ENCODE peak calls at places on chromosome 5, in eight cellular contexts. I is progenitor cell of endocrine pancreas, Y is ureter, V is AG20443, N is left ventricle myocardium inferior, X is T follicular helper cell, U is iPS-NIHi11, G is right atrium auricular region. M is an unnamed sample.

GRCh38 chr5:66472010-66472409 is 124.2 kb upstream of the MAST4 start:
- DNase-seq in I (no peak), Y (no peak), V (no peak), N (no peak), X (no peak), U (no peak), G (no peak), M (no peak)

GRCh38 chr5:172479034-172479783 is 24.9 kb upstream of the SH3PXD2B start:
- DNase-seq in I (peak), Y (peak), V (peak), N (peak), X (peak), U (peak), G (peak), M (peak)

GRCh38 chr5:27472000-27472763 is 433.8 kb upstream of the CDH9 start:
- DNase-seq in I (peak), Y (no peak), V (peak), N (no peak), X (no peak), U (peak), G (no peak), M (no peak)

GRCh38 chr5:9545959-9546851 is at the start of gene SEMA5A:
- DNase-seq in I (peak), Y (peak), V (peak), N (peak), X (no peak), U (peak), G (no peak), M (peak)

GRCh38 chr5:111432828-111433536 is 79.4 kb downstream of the STARD4 start:
- DNase-seq in I (no peak), Y (no peak), V (no peak), N (no peak), X (no peak), U (no peak), G (no peak), M (no peak)

GRCh38 chr5:10192309-10192708 is 57.4 kb downstream of the ATPSCKMT start:
- DNase-seq in I (no peak), Y (no peak), V (peak), N (no peak), X (no peak), U (no peak), G (no peak), M (no peak)

GRCh38 chr5:150009671-150010387 is 9.3 kb downstream of the HMGXB3 start:
- DNase-seq in I (no peak), Y (no peak), V (no peak), N (no peak), X (no peak), U (no peak), G (no peak), M (no peak)

GRCh38 chr5:178241688-178242231 is 9.2 kb upstream of the PHYKPL start:
- DNase-seq in I (no peak), Y (no peak), V (no peak), N (no peak), X (no peak), U (no peak), G (no peak), M (no peak)

GRCh38 chr5:90598300-90598699 is 39.7 kb downstream of the ADGRV1 start:
- DNase-seq in I (no peak), Y (no peak), V (no peak), N (no peak), X (no peak), U (no peak), G (no peak), M (no peak)

GRCh38 chr5:96339862-96340261 is 93.2 kb downstream of the PCSK1 start:
- DNase-seq in I (no peak), Y (no peak), V (no peak), N (no peak), X (no peak), U (no peak), G (no peak), M (no peak)

GRCh38 chr5:43664641-43665040 is 61.7 kb downstream of the NNT start:
- DNase-seq in I (no peak), Y (no peak), V (no peak), N (no peak), X (no peak), U (no peak), G (no peak), M (no peak)

GRCh38 chr5:76942581-76942980 is 10.3 kb upstream of the CRHBP start:
- DNase-seq in I (no peak), Y (no peak), V (no peak), N (no peak), X (no peak), U (no peak), G (no peak), M (no peak)

GRCh38 chr5:34053133-34053532 is 10.1 kb upstream of the C1QTNF3 start:
- DNase-seq in I (no peak), Y (no peak), V (peak), N (no peak), X (no peak), U (no peak), G (no peak), M (no peak)

GRCh38 chr5:53114988-53115387 is 5.4 kb upstream of the MOCS2 start:
- DNase-seq in I (no peak), Y (no peak), V (no peak), N (no peak), X (no peak), U (no peak), G (no peak), M (no peak)

GRCh38 chr5:139667730-139668063 is 19.5 kb downstream of the CXXC5 start:
- DNase-seq in I (no peak), Y (no peak), V (peak), N (no peak), X (no peak), U (no peak), G (no peak), M (no peak)

GRCh38 chr5:149857499-149857898 is 87.1 kb downstream of the PDE6A start:
- DNase-seq in I (no peak), Y (peak), V (no peak), N (peak), X (no peak), U (no peak), G (peak), M (no peak)

GRCh38 chr5:108386345-108387061 is 4.6 kb upstream of the FBXL17 start:
- DNase-seq in I (no peak), Y (no peak), V (peak), N (no peak), X (no peak), U (no peak), G (no peak), M (no peak)

GRCh38 chr5:131008329-131008728 is 156.7 kb downstream of the HINT1 start:
- DNase-seq in I (no peak), Y (no peak), V (no peak), N (no peak), X (no peak), U (no peak), G (no peak), M (no peak)

GRCh38 chr5:97181856-97182545 is 1.0 kb downstream of the RIOK2 start:
- DNase-seq in I (no peak), Y (no peak), V (no peak), N (no peak), X (no peak), U (no peak), G (no peak), M (no peak)

GRCh38 chr5:90437663-90438062 is 28.1 kb upstream of the CETN3 start:
- DNase-seq in I (no peak), Y (no peak), V (no peak), N (no peak), X (no peak), U (no peak), G (no peak), M (no peak)

GRCh38 chr5:131186561-131187256 is 16.0 kb downstream of the LYRM7 start:
- DNase-seq in I (no peak), Y (no peak), V (no peak), N (no peak), X (no peak), U (no peak), G (no peak), M (no peak)

GRCh38 chr5:83322273-83322924 is 149.1 kb upstream of the VCAN start:
- DNase-seq in I (no peak), Y (no peak), V (no peak), N (no peak), X (no peak), U (no peak), G (no peak), M (no peak)

GRCh38 chr5:34597034-34597433 is 59.1 kb upstream of the RAI14 start:
- DNase-seq in I (no peak), Y (no peak), V (no peak), N (no peak), X (no peak), U (no peak), G (no peak), M (no peak)

GRCh38 chr5:128920345-128921215 is 44.7 kb upstream of the SLC27A6 start:
- DNase-seq in I (no peak), Y (no peak), V (no peak), N (no peak), X (no peak), U (no peak), G (no peak), M (no peak)

GRCh38 chr5:128472919-128473318 is 65.1 kb downstream of the FBN2 start:
- DNase-seq in I (no peak), Y (no peak), V (no peak), N (no peak), X (no peak), U (no peak), G (no peak), M (no peak)

GRCh38 chr5:74953961-74954720 is 88.0 kb upstream of the FAM169A start:
- DNase-seq in I (no peak), Y (no peak), V (peak), N (no peak), X (no peak), U (no peak), G (no peak), M (no peak)

GRCh38 chr5:72107874-72108199 is 562 bp downstream of the MAP1B start:
- DNase-seq in I (no peak), Y (no peak), V (peak), N (no peak), X (no peak), U (peak), G (no peak), M (no peak)

GRCh38 chr5:95191330-95191729 is 93.6 kb downstream of the MCTP1 start:
- DNase-seq in I (no peak), Y (no peak), V (no peak), N (no peak), X (no peak), U (no peak), G (no peak), M (no peak)

GRCh38 chr5:38462972-38463633 is 93.3 kb downstream of the LIFR start:
- DNase-seq in I (no peak), Y (no peak), V (no peak), N (no peak), X (no peak), U (no peak), G (no peak), M (no peak)

GRCh38 chr5:130514984-130515690 is 610.9 kb downstream of the CHSY3 start:
- DNase-seq in I (no peak), Y (no peak), V (no peak), N (no peak), X (no peak), U (no peak), G (no peak), M (no peak)

GRCh38 chr5:120464627-120465280 is 654 bp downstream of the PRR16 start:
- DNase-seq in I (no peak), Y (peak), V (peak), N (peak), X (no peak), U (peak), G (peak), M (no peak)

GRCh38 chr5:124908603-124909451 is 162.4 kb upstream of the ZNF608 start:
- DNase-seq in I (no peak), Y (no peak), V (no peak), N (no peak), X (no peak), U (no peak), G (no peak), M (no peak)

GRCh38 chr5:149585910-149586309 is 4.6 kb downstream of the ARHGEF37 start:
- DNase-seq in I (no peak), Y (no peak), V (no peak), N (no peak), X (no peak), U (no peak), G (no peak), M (no peak)

GRCh38 chr5:19519448-19519847 is 468.6 kb downstream of the CDH18 start:
- DNase-seq in I (no peak), Y (no peak), V (no peak), N (no peak), X (no peak), U (no peak), G (no peak), M (no peak)

M was measured in effector memory CD4-positive, alpha-beta T cell.